ENCODE peak calls at places on chromosomes 7 and 10, in eight cellular contexts. One of them, this sample, is unnamed.

GRCh38 chr10:132548869-132549268 is 11.3 kb downstream of the INPP5A start:
- DNase-seq in fibroblast of lung: no peak
- DNase-seq in Peyer's patch: no peak
- DNase-seq in GM06990: no peak
- DNase-seq in WTC11: no peak
- DNase-seq in sigmoid colon: peak
- DNase-seq in IMR-90: no peak
- DNase-seq in tibial artery: peak
- DNase-seq in this sample: peak

GRCh38 chr10:69472544-69472943 is 21.3 kb downstream of the TSPAN15 start:
- DNase-seq in fibroblast of lung: no peak
- DNase-seq in GM06990: no peak
- DNase-seq in WTC11: no peak
- DNase-seq in tibial artery: no peak
- DNase-seq in Peyer's patch: no peak
- DNase-seq in sigmoid colon: no peak
- DNase-seq in IMR-90: no peak
- DNase-seq in this sample: no peak

GRCh38 chr7:116802144-116802747 is 60.1 kb upstream of the CAPZA2 start:
- DNase-seq in sigmoid colon: no peak
- DNase-seq in IMR-90: peak
- DNase-seq in tibial artery: no peak
- DNase-seq in GM06990: no peak
- DNase-seq in fibroblast of lung: peak
- DNase-seq in WTC11: no peak
- DNase-seq in Peyer's patch: no peak
- DNase-seq in this sample: no peak

GRCh38 chr7:100372256-100372655 is 1.0 kb upstream of the PILRA start:
- DNase-seq in sigmoid colon: no peak
- DNase-seq in fibroblast of lung: peak
- DNase-seq in WTC11: no peak
- DNase-seq in tibial artery: no peak
- DNase-seq in GM06990: no peak
- DNase-seq in IMR-90: peak
- DNase-seq in Peyer's patch: no peak
- DNase-seq in this sample: peak

GRCh38 chr7:48832303-48832845 is 92.0 kb upstream of the CDC14C start:
- DNase-seq in IMR-90: no peak
- DNase-seq in GM06990: no peak
- DNase-seq in fibroblast of lung: no peak
- DNase-seq in WTC11: no peak
- DNase-seq in tibial artery: no peak
- DNase-seq in sigmoid colon: no peak
- DNase-seq in Peyer's patch: no peak
- DNase-seq in this sample: no peak

GRCh38 chr7:132778761-132779160 is 202.5 kb upstream of the PLXNA4 start:
- DNase-seq in IMR-90: no peak
- DNase-seq in fibroblast of lung: no peak
- DNase-seq in GM06990: no peak
- DNase-seq in WTC11: no peak
- DNase-seq in tibial artery: no peak
- DNase-seq in Peyer's patch: no peak
- DNase-seq in sigmoid colon: no peak
- DNase-seq in this sample: no peak

GRCh38 chr7:80622531-80622930 is 15.9 kb upstream of the CD36 start:
- DNase-seq in sigmoid colon: no peak
- DNase-seq in tibial artery: no peak
- DNase-seq in GM06990: no peak
- DNase-seq in IMR-90: peak
- DNase-seq in Peyer's patch: no peak
- DNase-seq in WTC11: no peak
- DNase-seq in fibroblast of lung: peak
- DNase-seq in this sample: no peak

GRCh38 chr7:34523233-34523918 is 134.6 kb upstream of the NPSR1 start:
- DNase-seq in Peyer's patch: no peak
- DNase-seq in IMR-90: no peak
- DNase-seq in fibroblast of lung: peak
- DNase-seq in GM06990: no peak
- DNase-seq in WTC11: no peak
- DNase-seq in sigmoid colon: no peak
- DNase-seq in tibial artery: no peak
- DNase-seq in this sample: no peak

GRCh38 chr7:3312583-3312982 is 11.5 kb downstream of the SDK1 start:
- DNase-seq in GM06990: no peak
- DNase-seq in IMR-90: no peak
- DNase-seq in Peyer's patch: no peak
- DNase-seq in sigmoid colon: no peak
- DNase-seq in WTC11: no peak
- DNase-seq in tibial artery: no peak
- DNase-seq in fibroblast of lung: no peak
- DNase-seq in this sample: no peak
- TF ChIP-seq CTCF in GM06990: no peak
- TF ChIP-seq CTCF in IMR-90: no peak
- TF ChIP-seq CTCF in Peyer's patch: no peak
- TF ChIP-seq CTCF in sigmoid colon: no peak
- TF ChIP-seq CTCF in WTC11: no peak
- TF ChIP-seq CTCF in tibial artery: no peak
- TF ChIP-seq CTCF in fibroblast of lung: no peak
- TF ChIP-seq CTCF in this sample: no peak

GRCh38 chr7:27442446-27442845 is 199.8 kb downstream of the EVX1 start:
- DNase-seq in sigmoid colon: no peak
- DNase-seq in Peyer's patch: no peak
- DNase-seq in fibroblast of lung: peak
- DNase-seq in WTC11: no peak
- DNase-seq in GM06990: no peak
- DNase-seq in IMR-90: peak
- DNase-seq in tibial artery: no peak
- DNase-seq in this sample: no peak
- TF ChIP-seq CTCF in sigmoid colon: no peak
- TF ChIP-seq CTCF in Peyer's patch: no peak
- TF ChIP-seq CTCF in fibroblast of lung: no peak
- TF ChIP-seq CTCF in WTC11: no peak
- TF ChIP-seq CTCF in GM06990: no peak
- TF ChIP-seq CTCF in IMR-90: no peak
- TF ChIP-seq CTCF in tibial artery: no peak
- TF ChIP-seq CTCF in this sample: no peak

GRCh38 chr10:86363184-86363832 is 3.3 kb downstream of the GRID1 start:
- DNase-seq in IMR-90: no peak
- DNase-seq in sigmoid colon: peak
- DNase-seq in Peyer's patch: peak
- DNase-seq in fibroblast of lung: no peak
- DNase-seq in tibial artery: peak
- DNase-seq in WTC11: peak
- DNase-seq in GM06990: no peak
- DNase-seq in this sample: peak
- TF ChIP-seq CTCF in IMR-90: peak
- TF ChIP-seq CTCF in sigmoid colon: peak
- TF ChIP-seq CTCF in Peyer's patch: no peak
- TF ChIP-seq CTCF in fibroblast of lung: no peak
- TF ChIP-seq CTCF in tibial artery: no peak
- TF ChIP-seq CTCF in WTC11: no peak
- TF ChIP-seq CTCF in GM06990: peak
- TF ChIP-seq CTCF in this sample: peak

GRCh38 chr10:110224992-110225391 is 17.6 kb downstream of the MXI1 start:
- DNase-seq in GM06990: no peak
- DNase-seq in IMR-90: no peak
- DNase-seq in fibroblast of lung: no peak
- DNase-seq in tibial artery: no peak
- DNase-seq in sigmoid colon: no peak
- DNase-seq in WTC11: no peak
- DNase-seq in Peyer's patch: no peak
- DNase-seq in this sample: no peak

GRCh38 chr10:110225441-110225755 is 18.0 kb downstream of the MXI1 start:
- DNase-seq in GM06990: no peak
- DNase-seq in fibroblast of lung: no peak
- DNase-seq in Peyer's patch: no peak
- DNase-seq in tibial artery: no peak
- DNase-seq in WTC11: no peak
- DNase-seq in sigmoid colon: no peak
- DNase-seq in IMR-90: no peak
- DNase-seq in this sample: no peak

GRCh38 chr10:110226555-110226925 is 19.1 kb downstream of the MXI1 start:
- DNase-seq in GM06990: peak
- DNase-seq in sigmoid colon: peak
- DNase-seq in WTC11: peak
- DNase-seq in fibroblast of lung: peak
- DNase-seq in tibial artery: peak
- DNase-seq in Peyer's patch: peak
- DNase-seq in IMR-90: peak
- DNase-seq in this sample: peak

GRCh38 chr10:110226926-110227641 is 19.7 kb downstream of the MXI1 start:
- DNase-seq in fibroblast of lung: peak
- DNase-seq in tibial artery: peak
- DNase-seq in GM06990: peak
- DNase-seq in sigmoid colon: peak
- DNase-seq in WTC11: peak
- DNase-seq in IMR-90: peak
- DNase-seq in Peyer's patch: peak
- DNase-seq in this sample: no peak

DNA sequence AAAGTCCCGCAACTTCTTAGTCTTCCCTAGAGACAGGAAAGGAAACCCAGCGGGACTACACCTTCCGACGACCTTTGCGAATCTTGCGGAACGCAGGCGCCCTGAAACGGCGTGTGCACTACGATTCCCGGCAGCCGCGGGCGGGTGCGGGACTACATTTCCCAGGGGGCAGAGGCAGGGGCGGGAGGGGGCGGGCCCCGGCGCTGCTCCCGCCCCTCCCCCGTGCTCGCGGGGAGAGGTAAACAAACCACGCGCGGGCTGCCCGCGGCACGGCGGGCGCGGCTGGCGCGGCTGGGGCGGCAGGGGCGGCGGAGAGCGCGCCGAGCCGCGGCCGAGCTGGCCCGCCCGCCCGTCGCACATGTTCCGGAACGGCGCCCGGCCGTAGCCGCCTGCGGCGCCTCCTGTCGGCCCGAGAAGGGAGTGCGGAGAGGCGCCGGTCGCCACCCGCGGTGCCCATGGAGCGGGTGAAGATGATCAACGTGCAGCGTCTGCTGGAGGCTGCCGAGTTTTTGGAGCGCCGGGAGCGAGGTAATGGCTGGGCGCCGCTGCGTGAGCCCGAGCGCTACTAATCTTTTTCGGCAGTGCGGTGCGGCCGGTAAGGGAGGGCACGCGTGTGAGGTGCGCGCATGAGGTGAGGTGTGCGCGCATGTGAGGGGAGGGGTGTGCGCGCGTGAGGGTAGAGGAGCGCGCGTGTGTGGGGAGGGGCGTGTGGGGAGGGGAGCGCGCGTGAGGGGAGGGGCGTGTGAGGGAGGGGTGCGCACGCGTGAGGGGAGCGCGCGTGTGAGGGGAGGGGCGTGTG is 18.6 kb downstream of the MXI1 start:
- DNase-seq in WTC11: peak
- DNase-seq in IMR-90: peak
- DNase-seq in Peyer's patch: peak
- DNase-seq in GM06990: peak
- DNase-seq in tibial artery: peak
- DNase-seq in sigmoid colon: peak
- DNase-seq in fibroblast of lung: peak
- DNase-seq in this sample: peak
- TF ChIP-seq CTCF in WTC11: peak
- TF ChIP-seq CTCF in IMR-90: peak
- TF ChIP-seq CTCF in Peyer's patch: peak
- TF ChIP-seq CTCF in GM06990: peak
- TF ChIP-seq CTCF in tibial artery: peak
- TF ChIP-seq CTCF in sigmoid colon: peak
- TF ChIP-seq CTCF in fibroblast of lung: peak
- TF ChIP-seq CTCF in this sample: peak

DNA sequence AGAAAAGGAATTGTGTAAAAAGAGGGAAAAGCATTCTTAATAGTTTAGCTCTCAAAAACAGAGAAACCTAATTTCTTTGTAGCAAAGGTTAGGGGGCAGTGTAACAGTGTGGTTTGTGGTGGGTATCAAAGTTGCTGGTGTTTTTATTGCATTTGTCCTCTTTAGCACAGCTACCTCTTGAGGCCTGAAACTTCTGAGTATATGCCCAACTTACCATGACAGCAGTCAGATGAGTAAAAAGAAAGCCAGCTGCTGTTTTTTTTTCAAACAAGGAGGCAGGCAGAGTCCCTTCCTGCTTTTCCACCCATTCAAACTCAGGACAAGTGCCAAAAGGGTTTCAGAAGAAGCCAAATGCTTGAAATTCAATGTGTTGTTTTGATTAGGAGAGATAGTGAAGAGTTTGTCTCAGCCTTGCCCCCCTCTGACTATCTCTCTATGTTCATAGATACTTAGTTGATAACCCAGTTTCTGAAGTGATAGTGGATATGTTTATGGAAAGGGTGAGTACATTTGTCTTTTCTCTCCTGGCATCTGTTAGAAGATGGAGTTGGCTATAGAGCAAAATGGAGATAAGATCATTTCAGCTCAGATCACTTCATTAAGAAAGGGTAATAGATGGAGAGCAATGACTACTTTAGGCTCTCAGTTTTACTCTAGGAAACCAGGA is 23.1 kb downstream of the GBF1 start:
- DNase-seq in GM06990: no peak
- DNase-seq in fibroblast of lung: peak
- DNase-seq in IMR-90: peak
- DNase-seq in Peyer's patch: no peak
- DNase-seq in tibial artery: no peak
- DNase-seq in sigmoid colon: no peak
- DNase-seq in WTC11: no peak
- DNase-seq in this sample: no peak
- TF ChIP-seq CTCF in GM06990: peak
- TF ChIP-seq CTCF in fibroblast of lung: no peak
- TF ChIP-seq CTCF in IMR-90: no peak
- TF ChIP-seq CTCF in Peyer's patch: no peak
- TF ChIP-seq CTCF in tibial artery: no peak
- TF ChIP-seq CTCF in sigmoid colon: no peak
- TF ChIP-seq CTCF in WTC11: no peak
- TF ChIP-seq CTCF in this sample: peak

GRCh38 chr7:32262315-32262714 is 192.1 kb upstream of the PDE1C start:
- DNase-seq in sigmoid colon: no peak
- DNase-seq in tibial artery: no peak
- DNase-seq in fibroblast of lung: no peak
- DNase-seq in WTC11: no peak
- DNase-seq in Peyer's patch: no peak
- DNase-seq in GM06990: no peak
- DNase-seq in IMR-90: no peak
- DNase-seq in this sample: no peak

GRCh38 chr7:32264667-32265284 is 194.6 kb upstream of the PDE1C start:
- DNase-seq in sigmoid colon: no peak
- DNase-seq in WTC11: no peak
- DNase-seq in Peyer's patch: no peak
- DNase-seq in fibroblast of lung: no peak
- DNase-seq in tibial artery: no peak
- DNase-seq in IMR-90: no peak
- DNase-seq in GM06990: no peak
- DNase-seq in this sample: no peak

DNA sequence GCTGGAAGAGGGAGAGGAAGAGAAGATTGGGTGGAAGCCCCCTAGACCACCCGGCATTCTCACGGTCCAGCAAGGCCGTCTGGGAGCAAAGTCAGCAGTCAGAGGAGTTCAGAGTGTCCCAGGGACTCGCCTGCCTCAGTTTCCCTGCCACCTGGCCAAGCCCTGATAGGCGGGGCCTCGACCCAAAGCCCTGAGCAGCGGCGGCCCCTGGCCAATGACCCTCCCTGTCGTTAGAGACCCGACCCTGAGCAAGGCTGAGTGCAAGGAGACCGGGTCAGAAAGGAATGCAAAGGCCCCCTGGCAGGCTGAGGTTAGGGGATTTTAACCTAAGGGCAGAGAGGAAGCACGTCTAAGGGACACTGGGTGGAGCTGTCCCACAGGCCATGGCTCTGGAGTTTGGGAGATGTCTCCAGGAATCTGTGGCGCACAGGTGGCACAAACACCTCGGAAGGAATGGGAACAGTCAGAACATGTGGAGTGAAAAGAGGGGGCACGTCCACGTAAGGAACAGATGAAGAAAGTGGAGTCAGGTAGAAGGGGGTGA is 196.8 kb upstream of the PDE1C start:
- DNase-seq in fibroblast of lung: no peak
- DNase-seq in Peyer's patch: no peak
- DNase-seq in tibial artery: no peak
- DNase-seq in GM06990: no peak
- DNase-seq in IMR-90: no peak
- DNase-seq in WTC11: peak
- DNase-seq in sigmoid colon: no peak
- DNase-seq in this sample: no peak
- TF ChIP-seq CTCF in fibroblast of lung: no peak
- TF ChIP-seq CTCF in Peyer's patch: no peak
- TF ChIP-seq CTCF in tibial artery: no peak
- TF ChIP-seq CTCF in GM06990: no peak
- TF ChIP-seq CTCF in IMR-90: no peak
- TF ChIP-seq CTCF in WTC11: no peak
- TF ChIP-seq CTCF in sigmoid colon: no peak
- TF ChIP-seq CTCF in this sample: no peak